ENCODE peak calls at places on chromosomes 3 and 15, in four cellular contexts. J is nucleus accumbens, N is glomerular endothelial cell, M is LoVo. R is an unnamed sample.

GRCh38 chr3:123817413-123817812 is 66.7 kb downstream of the MYLK start:
- DNase-seq in M (no peak), N (no peak), J (no peak), R (no peak)

GRCh38 chr3:168511428-168512014 is 415.8 kb upstream of the GOLIM4 start:
- DNase-seq in N (no peak), M (no peak), J (no peak), R (no peak)

GRCh38 chr3:133301194-133301593 is 98.7 kb upstream of the BFSP2 start:
- DNase-seq in M (no peak), N (peak), J (no peak), R (no peak)

GRCh38 chr15:81195339-81195864 is 1.3 kb upstream of the IL16 start:
- DNase-seq in N (no peak), J (peak), M (no peak), R (no peak)

GRCh38 chr15:39461536-39462140 is 119.2 kb upstream of the THBS1 start:
- DNase-seq in J (no peak), M (no peak), N (no peak), R (no peak)

GRCh38 chr3:87127286-87127685 is 99.8 kb upstream of the CHMP2B start:
- DNase-seq in M (no peak), J (no peak), N (no peak), R (no peak)

GRCh38 chr15:93043621-93044300 is 45.2 kb downstream of the RGMA start:
- DNase-seq in M (no peak), N (no peak), J (no peak), R (no peak)

GRCh38 chr3:17539436-17539835 is 203.0 kb downstream of the TBC1D5 start:
- DNase-seq in N (no peak), M (no peak), J (no peak), R (no peak)

GRCh38 chr3:128572644-128573105 is 77.9 kb downstream of the RPN1 start:
- DNase-seq in J (no peak), N (no peak), M (no peak), R (no peak)

GRCh38 chr3:188278717-188279324 is 124.9 kb downstream of the LPP start:
- DNase-seq in N (no peak), M (no peak), J (no peak), R (no peak)

GRCh38 chr15:75036269-75036668 is 12.9 kb downstream of the PPCDC start:
- DNase-seq in M (peak), J (no peak), N (no peak), R (no peak)

GRCh38 chr15:87656373-87656772 is 600.2 kb downstream of the NTRK3 start:
- DNase-seq in N (no peak), J (no peak), M (no peak), R (no peak)

GRCh38 chr3:171860830-171861535 is 17.8 kb downstream of the TMEM212 start:
- DNase-seq in J (no peak), N (peak), M (no peak), R (no peak)

GRCh38 chr15:99125061-99125990 is 20.4 kb downstream of the SYNM start:
- DNase-seq in N (no peak), J (no peak), M (no peak), R (no peak)

GRCh38 chr15:68682330-68682729 is 103.5 kb downstream of the CORO2B start:
- DNase-seq in M (no peak), J (no peak), N (no peak), R (no peak)